ENCODE peak calls at places on chromosomes 13 and 19, in ten cellular contexts. L, C, P, J, X, A, F, K, V and N are unnamed samples.

GRCh38 chr13:22055259-22055658 is 384.4 kb downstream of the FGF9 start:
- DNase-seq in L (no peak), C (no peak), P (peak), J (no peak), X (no peak), A (no peak), F (no peak), K (no peak), V (no peak), N (no peak)

GRCh38 chr19:6632002-6632621 is 37.8 kb downstream of the TNFSF14 start:
- DNase-seq in L (peak), C (peak), P (peak), J (peak), X (no peak), A (no peak), F (peak), K (peak), V (peak), N (peak)

GRCh38 chr13:45627656-45628055 is 12.1 kb upstream of the ERICH6B start:
- DNase-seq in L (no peak), C (no peak), P (no peak), J (no peak), X (no peak), A (no peak), F (no peak), K (peak), V (no peak), N (no peak)

GRCh38 chr13:53204598-53204997 is 176.0 kb downstream of the OLFM4 start:
- DNase-seq in L (no peak), C (no peak), P (no peak), J (no peak), X (no peak), A (no peak), F (no peak), K (no peak), V (no peak), N (no peak)

GRCh38 chr13:74052402-74052928 is 81.7 kb downstream of the KLF12 start:
- DNase-seq in L (no peak), C (no peak), P (no peak), J (no peak), X (no peak), A (no peak), F (no peak), K (no peak), V (no peak), N (no peak)

GRCh38 chr13:72284791-72285190 is 417.8 kb upstream of the DACH1 start:
- DNase-seq in L (no peak), C (no peak), P (no peak), J (no peak), X (no peak), A (no peak), F (no peak), K (no peak), V (no peak), N (no peak)

GRCh38 chr19:32168111-32168510 is 177.3 kb upstream of the ZNF507 start:
- DNase-seq in L (no peak), C (no peak), P (no peak), J (no peak), X (no peak), A (no peak), F (no peak), K (no peak), V (no peak), N (no peak)

GRCh38 chr13:95714142-95714832 is 37.3 kb downstream of the DNAJC3 start:
- DNase-seq in L (peak), C (peak), P (no peak), J (no peak), X (no peak), A (no peak), F (no peak), K (no peak), V (no peak), N (peak)

GRCh38 chr13:31119966-31120733 is 41.6 kb downstream of the HSPH1 start:
- DNase-seq in L (peak), C (no peak), P (no peak), J (no peak), X (no peak), A (no peak), F (no peak), K (no peak), V (no peak), N (no peak)

GRCh38 chr19:6958786-6959185 is 62.4 kb downstream of the MBD3L2B start:
- DNase-seq in L (no peak), C (no peak), P (no peak), J (no peak), X (no peak), A (no peak), F (no peak), K (no peak), V (no peak), N (no peak)

GRCh38 chr13:42807866-42808265 is 26.5 kb downstream of the FAM216B start:
- DNase-seq in L (peak), C (peak), P (no peak), J (no peak), X (no peak), A (no peak), F (no peak), K (no peak), V (no peak), N (peak)

GRCh38 chr19:30593975-30594925 is 222.1 kb downstream of the ZNF536 start:
- DNase-seq in L (no peak), C (no peak), P (no peak), J (no peak), X (no peak), A (peak), F (no peak), K (no peak), V (no peak), N (no peak)

GRCh38 chr19:56252699-56253422 is 19.7 kb upstream of the EDDM13 start:
- DNase-seq in L (peak), C (peak), P (peak), J (peak), X (peak), A (peak), F (peak), K (peak), V (peak), N (peak)

GRCh38 chr19:12224676-12225075 is 61.8 kb downstream of the ZNF136 start:
- DNase-seq in L (no peak), C (no peak), P (no peak), J (no peak), X (no peak), A (no peak), F (no peak), K (no peak), V (no peak), N (no peak)

GRCh38 chr13:63408227-63409202 is 1992.9 kb upstream of the PCDH20 start:
- DNase-seq in L (peak), C (no peak), P (no peak), J (no peak), X (no peak), A (no peak), F (no peak), K (no peak), V (no peak), N (peak)

GRCh38 chr19:47035127-47035494 is 13.3 kb downstream of the TMEM160 start:
- DNase-seq in L (no peak), C (peak), P (no peak), J (no peak), X (no peak), A (no peak), F (no peak), K (peak), V (peak), N (no peak)

GRCh38 chr19:19670070-19670551 is 1.5 kb downstream of the ZNF101 start:
- DNase-seq in L (no peak), C (peak), P (no peak), J (no peak), X (peak), A (no peak), F (no peak), K (no peak), V (no peak), N (no peak)

GRCh38 chr19:41299755-41300089 is 10.2 kb upstream of the CCDC97 start:
- DNase-seq in L (peak), C (peak), P (peak), J (peak), X (peak), A (no peak), F (no peak), K (no peak), V (no peak), N (peak)

GRCh38 chr13:83229574-83230300 is 652.5 kb downstream of the SLITRK1 start:
- DNase-seq in L (peak), C (peak), P (peak), J (no peak), X (no peak), A (no peak), F (no peak), K (no peak), V (no peak), N (peak)

GRCh38 chr13:70604448-70604847 is 496.2 kb upstream of the KLHL1 start:
- DNase-seq in L (no peak), C (no peak), P (peak), J (no peak), X (no peak), A (no peak), F (no peak), K (peak), V (no peak), N (no peak)

GRCh38 chr19:51639916-51640315 is 6.7 kb downstream of the SIGLEC14 start:
- DNase-seq in L (no peak), C (no peak), P (no peak), J (no peak), X (no peak), A (no peak), F (no peak), K (no peak), V (no peak), N (no peak)

GRCh38 chr19:55484571-55485438 is at the start of gene NAT14:
- DNase-seq in L (peak), C (peak), P (peak), J (peak), X (peak), A (no peak), F (peak), K (peak), V (peak), N (peak)

GRCh38 chr13:21668665-21669599 is 1.9 kb upstream of the FGF9 start:
- DNase-seq in L (peak), C (peak), P (peak), J (peak), X (peak), A (no peak), F (peak), K (no peak), V (no peak), N (peak)

GRCh38 chr13:62710766-62711165 is 1295.1 kb upstream of the PCDH20 start:
- DNase-seq in L (no peak), C (no peak), P (no peak), J (no peak), X (no peak), A (no peak), F (no peak), K (no peak), V (no peak), N (no peak)

GRCh38 chr13:44436589-44437337 is 63.1 kb downstream of the SERP2 start:
- DNase-seq in L (peak), C (peak), P (peak), J (peak), X (peak), A (peak), F (peak), K (peak), V (peak), N (peak)

GRCh38 chr13:107730835-107731234 is 484.5 kb downstream of the LIG4 start:
- DNase-seq in L (peak), C (peak), P (no peak), J (no peak), X (no peak), A (no peak), F (no peak), K (no peak), V (no peak), N (peak)